ENCODE peak calls at places on chromosomes 1 and 21, in five cellular contexts. A is PC-3, G is IMR-90, Q is psoas muscle, X is adipocyte. I is an unnamed sample.

GRCh38 chr1:115170972-115171392 is 81.7 kb upstream of the TSPAN2 start:
- DNase-seq in A (no peak), G (no peak), Q (peak; percentile 48), X (no peak), I (no peak)

GRCh38 chr21:46354518-46354917 is 30.6 kb downstream of the PCNT start:
- DNase-seq in A (no peak), G (no peak), Q (no peak), X (no peak), I (no peak)

GRCh38 chr1:3456449-3456963 is 2.0 kb downstream of the ARHGEF16 start:
- DNase-seq in A (no peak), G (no peak), Q (peak; percentile 6), X (no peak), I (no peak)

GRCh38 chr21:17911628-17912027 is 92.5 kb upstream of the C21orf91 start:
- DNase-seq in A (peak; percentile 89), G (peak; percentile 42), Q (no peak), X (peak; percentile 38), I (no peak)

GRCh38 chr1:231036416-231036815 is 3.6 kb downstream of the FAM89A start:
- DNase-seq in A (no peak), G (no peak), Q (no peak), X (no peak), I (no peak)

GRCh38 chr1:74011736-74012135 is 186.2 kb downstream of the LRRIQ3 start:
- DNase-seq in A (no peak), G (no peak), Q (no peak), X (no peak), I (no peak)

GRCh38 chr1:41357451-41358151 is 3.6 kb upstream of the FOXO6 start:
- DNase-seq in A (no peak), G (no peak), Q (no peak), X (no peak), I (peak; percentile 56)

GRCh38 chr1:41673806-41674205 is 189.3 kb upstream of the EDN2 start:
- DNase-seq in A (no peak), G (peak; percentile 17), Q (no peak), X (no peak), I (no peak)

GRCh38 chr21:42760361-42760970 is 107.0 kb downstream of the PDE9A start:
- DNase-seq in A (no peak), G (no peak), Q (no peak), X (no peak), I (no peak)

GRCh38 chr1:33753087-33753856 is 110.6 kb upstream of the HMGB4 start:
- DNase-seq in A (no peak), G (no peak), Q (no peak), X (no peak), I (no peak)

DNA sequence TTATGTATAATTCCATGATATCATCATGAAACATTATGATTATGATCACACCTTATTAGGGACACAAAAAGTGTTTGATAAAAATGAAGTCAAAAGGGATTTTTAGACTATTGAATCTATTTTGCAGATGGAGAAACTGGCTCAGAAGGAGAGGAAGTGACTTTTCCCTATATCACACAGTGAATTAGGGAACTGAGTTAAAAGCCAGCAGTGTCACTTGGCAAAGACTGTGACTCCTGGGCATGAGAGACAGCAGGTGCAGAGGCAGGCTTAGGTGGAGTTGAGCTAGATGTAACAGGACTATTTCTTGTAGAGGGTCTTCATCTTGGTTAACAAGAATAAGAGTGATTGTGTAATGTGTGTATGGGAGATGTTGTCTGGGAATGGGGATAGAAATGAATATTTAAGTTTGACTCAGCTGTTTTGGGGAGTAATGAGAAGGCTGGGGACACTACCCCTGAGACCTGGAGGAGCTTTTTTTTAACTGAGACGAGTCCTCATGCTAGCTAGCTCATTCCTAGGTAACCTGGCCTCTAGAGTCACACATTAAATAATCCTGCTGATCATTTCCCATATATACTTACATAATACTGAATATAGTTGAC is 1.0 kb upstream of the CD84 start:
- DNase-seq in A (no peak), G (no peak), Q (no peak), X (no peak), I (no peak)
- H3K4me1 ChIP-seq in A (no peaks in the 10 kb centered on the region), G (no peaks in the 10 kb centered on the region), Q (no peaks in the 10 kb centered on the region), X (no peaks in the 10 kb centered on the region), I (no peaks in the 10 kb centered on the region)

GRCh38 chr1:183471748-183472487 is 381 bp upstream of the SMG7 start:
- DNase-seq in A (peak; percentile 85), G (peak; percentile 98), Q (peak; percentile 99), X (peak; percentile 99), I (peak; percentile 96)

GRCh38 chr1:183472488-183473285 is at the start of gene SMG7:
- DNase-seq in A (no peak), G (peak; percentile 12), Q (peak; percentile 60), X (peak; percentile 69), I (no peak)

GRCh38 chr1:183470147-183470960 is 1.9 kb upstream of the SMG7 start:
- DNase-seq in A (peak; percentile 71), G (peak; percentile 47), Q (peak; percentile 88), X (peak; percentile 94), I (peak; percentile 72)

GRCh38 chr1:183470961-183471747 is 1.1 kb upstream of the SMG7 start:
- DNase-seq in A (peak; percentile 53), G (peak; percentile 67), Q (peak; percentile 74), X (peak; percentile 94), I (peak; percentile 74)

GRCh38 chr1:183473286-183473536 is 912 bp downstream of the SMG7 start:
- DNase-seq in A (no peak), G (no peak), Q (no peak), X (no peak), I (no peak)
- H3K4me1 ChIP-seq in A (peaks cover 35% of the 10 kb centered on the region), G (peaks cover 2% of the 10 kb centered on the region), Q (peaks cover 46% of the 10 kb centered on the region), X (peaks cover 9% of the 10 kb centered on the region), I (peaks cover 5% of the 10 kb centered on the region)

DNA sequence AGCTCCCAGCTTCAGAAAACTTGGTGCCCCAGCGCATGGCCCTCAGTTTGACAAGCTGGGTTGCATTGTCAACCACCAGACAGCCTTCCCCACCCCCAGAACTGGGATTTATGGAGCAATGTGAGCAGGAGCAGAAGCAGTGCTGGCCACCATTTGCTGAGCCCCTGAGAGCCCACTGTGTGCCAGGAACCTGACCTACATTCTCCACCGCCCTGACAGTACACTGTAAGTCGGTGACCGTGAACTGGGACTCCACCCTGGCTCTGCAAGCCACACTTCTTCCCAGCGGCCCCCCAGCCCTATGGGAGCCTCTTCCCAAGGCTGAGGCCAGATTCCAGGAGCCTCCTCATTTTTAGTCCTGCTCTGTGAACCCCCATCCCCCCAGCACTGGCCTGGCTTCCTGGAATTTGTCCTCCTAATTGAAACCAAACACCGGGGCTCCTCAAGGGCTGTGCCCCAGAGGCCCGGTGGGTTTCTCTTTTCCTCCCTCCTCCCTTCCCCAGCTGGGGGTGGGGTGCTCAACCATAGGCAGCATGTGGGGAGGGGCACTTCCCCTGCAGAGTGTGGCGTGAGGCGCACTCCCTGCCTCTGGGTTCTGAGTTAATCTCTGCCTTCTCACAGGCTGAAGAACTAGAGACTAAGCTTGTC is 67.7 kb upstream of the ACOT11 start:
- DNase-seq in A (no peak), G (no peak), Q (no peak), X (peak; percentile 32), I (peak; percentile 40)
- H3K4me1 ChIP-seq in A (no peaks in the 10 kb centered on the region), G (peaks cover 5% of the 10 kb centered on the region), Q (peaks cover 22% of the 10 kb centered on the region), X (no peaks in the 10 kb centered on the region), I (no peaks in the 10 kb centered on the region)

DNA sequence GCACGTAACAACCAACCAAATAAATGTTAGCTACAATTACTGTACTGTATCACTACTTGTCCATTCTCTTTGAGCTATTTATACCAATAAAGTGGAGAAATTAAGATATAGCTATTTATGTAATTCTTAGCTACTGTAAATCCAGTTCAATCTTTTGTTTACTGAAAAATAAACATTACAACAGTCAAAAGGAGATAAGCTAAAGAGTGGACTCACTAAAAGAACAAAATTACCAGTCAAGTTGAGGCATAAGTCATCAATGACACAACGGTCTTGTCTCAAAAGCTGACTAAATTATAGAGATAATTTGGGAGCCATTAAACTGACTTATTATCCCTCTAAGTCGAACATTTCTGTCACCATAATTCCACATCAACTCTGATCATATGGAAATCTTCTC is 22.5 kb downstream of the TGFBR3 start:
- DNase-seq in A (no peak), G (no peak), Q (no peak), X (no peak), I (no peak)
- H3K4me1 ChIP-seq in A (peaks cover 15% of the 10 kb centered on the region), G (peaks cover 6% of the 10 kb centered on the region), Q (peaks cover 15% of the 10 kb centered on the region), X (peaks cover 42% of the 10 kb centered on the region), I (no peaks in the 10 kb centered on the region)

GRCh38 chr1:198157847-198158765 is 1.3 kb downstream of the NEK7 start:
- DNase-seq in A (peak; percentile 11), G (peak; percentile 57), Q (no peak), X (peak; percentile 60), I (peak; percentile 20)

GRCh38 chr1:198156111-198156744 is 570 bp upstream of the NEK7 start:
- DNase-seq in A (peak; percentile 74), G (peak; percentile 66), Q (peak; percentile 30), X (peak; percentile 85), I (peak; percentile 60)

GRCh38 chr1:198156745-198157240 is at the start of gene NEK7:
- DNase-seq in A (peak; percentile 80), G (peak; percentile 78), Q (peak; percentile 86), X (peak; percentile 95), I (peak; percentile 92)

GRCh38 chr1:198158766-198159589 is 2.2 kb downstream of the NEK7 start:
- DNase-seq in A (peak; percentile 82), G (peak; percentile 88), Q (peak; percentile 88), X (peak; percentile 96), I (peak; percentile 88)

DNA sequence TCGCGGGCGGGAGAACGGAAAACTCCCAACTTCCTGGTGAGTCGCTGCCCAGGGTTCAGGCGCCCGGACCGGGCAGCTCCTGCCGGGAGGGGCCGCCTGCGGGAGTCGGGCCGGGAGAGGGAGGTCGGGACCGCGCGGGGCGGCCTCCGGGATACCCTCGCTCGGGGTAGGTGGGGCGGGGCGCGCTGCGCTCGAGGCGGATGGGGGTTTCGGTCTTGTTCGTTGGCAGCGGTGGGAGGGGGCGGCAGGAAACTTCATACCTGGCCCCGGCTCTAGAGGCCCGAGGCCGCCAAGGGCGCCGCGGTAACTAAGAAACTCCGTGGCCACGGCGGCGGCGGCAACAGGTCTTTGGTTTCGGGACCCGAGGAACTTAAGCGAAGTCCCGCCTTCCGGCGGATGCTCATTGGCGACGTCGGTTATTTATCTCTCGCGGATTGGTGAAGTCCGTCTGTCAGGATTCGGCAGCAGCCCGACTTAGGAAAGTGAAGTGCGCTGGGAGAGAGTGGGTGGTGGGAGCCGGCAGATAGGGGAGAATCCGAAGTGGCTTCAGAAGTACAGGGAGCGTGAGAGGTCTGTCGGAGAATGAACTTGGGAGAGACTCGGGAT is 546 bp downstream of the NEK7 start:
- DNase-seq in A (peak; percentile 87), G (peak; percentile 97), Q (peak; percentile 84), X (peak; percentile 97), I (peak; percentile 82)
- H3K4me1 ChIP-seq in A (peaks cover 32% of the 10 kb centered on the region), G (peaks cover 6% of the 10 kb centered on the region), Q (peaks cover 55% of the 10 kb centered on the region), X (peaks cover 43% of the 10 kb centered on the region), I (peaks cover 34% of the 10 kb centered on the region)

GRCh38 chr21:27647921-27648320 is 681.0 kb upstream of the ADAMTS5 start:
- DNase-seq in A (peak; percentile 5), G (no peak), Q (no peak), X (no peak), I (no peak)

GRCh38 chr21:27647401-27647800 is 680.5 kb upstream of the ADAMTS5 start:
- DNase-seq in A (no peak), G (no peak), Q (no peak), X (no peak), I (no peak)

GRCh38 chr21:27649746-27650145 is 682.9 kb upstream of the ADAMTS5 start:
- DNase-seq in A (no peak), G (peak; percentile 70), Q (no peak), X (no peak), I (no peak)

GRCh38 chr21:27649323-27649722 is 682.4 kb upstream of the ADAMTS5 start:
- DNase-seq in A (peak; percentile 64), G (peak; percentile 97), Q (no peak), X (peak; percentile 77), I (no peak)

GRCh38 chr21:27648560-27648959 is 681.7 kb upstream of the ADAMTS5 start:
- DNase-seq in A (peak; percentile 65), G (peak; percentile 90), Q (no peak), X (peak; percentile 78), I (no peak)
- H3K4me1 ChIP-seq in A (peaks cover 23% of the 10 kb centered on the region), G (peaks cover 2% of the 10 kb centered on the region), Q (no peaks in the 10 kb centered on the region), X (peaks cover 36% of the 10 kb centered on the region), I (peaks cover 6% of the 10 kb centered on the region)

GRCh38 chr21:32496536-32496935 is 84.0 kb downstream of the EVA1C start:
- DNase-seq in A (no peak), G (no peak), Q (no peak), X (no peak), I (no peak)
- H3K4me1 ChIP-seq in A (peaks cover 34% of the 10 kb centered on the region), G (peaks cover 5% of the 10 kb centered on the region), Q (no peaks in the 10 kb centered on the region), X (peaks cover 27% of the 10 kb centered on the region), I (peaks cover 53% of the 10 kb centered on the region)